ENCODE peak calls at places on chromosomes 3 and 15, in five cellular contexts. One of them, this sample, is unnamed.

GRCh38 chr3:7238565-7239295 is 377.8 kb downstream of the GRM7 start:
- DNase-seq in lower lobe of right lung: no peak
- DNase-seq in A549: no peak
- DNase-seq in heart left ventricle: no peak
- DNase-seq in ovary: no peak
- DNase-seq in this sample: no peak

GRCh38 chr3:79419222-79419621 is 348.6 kb downstream of the ROBO1 start:
- DNase-seq in heart left ventricle: no peak
- DNase-seq in A549: no peak
- DNase-seq in lower lobe of right lung: no peak
- DNase-seq in ovary: no peak
- DNase-seq in this sample: no peak

GRCh38 chr3:120435621-120436020 is 15.2 kb downstream of the FSTL1 start:
- DNase-seq in lower lobe of right lung: no peak
- DNase-seq in ovary: no peak
- DNase-seq in A549: no peak
- DNase-seq in heart left ventricle: no peak
- DNase-seq in this sample: no peak

GRCh38 chr15:75235051-75235673 is 23.0 kb upstream of the GOLGA6C start:
- DNase-seq in heart left ventricle: no peak
- DNase-seq in lower lobe of right lung: no peak
- DNase-seq in ovary: no peak
- DNase-seq in A549: no peak
- DNase-seq in this sample: no peak

GRCh38 chr15:97915261-97915660 is 45.2 kb upstream of the ARRDC4 start:
- DNase-seq in heart left ventricle: no peak
- DNase-seq in ovary: no peak
- DNase-seq in A549: no peak
- DNase-seq in lower lobe of right lung: no peak
- DNase-seq in this sample: no peak

GRCh38 chr3:192229866-192230265 is 497.5 kb downstream of the FGF12 start:
- DNase-seq in A549: no peak
- DNase-seq in heart left ventricle: no peak
- DNase-seq in lower lobe of right lung: no peak
- DNase-seq in ovary: no peak
- DNase-seq in this sample: no peak

GRCh38 chr3:46541856-46542255 is 24.2 kb downstream of the LRRC2 start:
- DNase-seq in A549: no peak
- DNase-seq in heart left ventricle: no peak
- DNase-seq in ovary: no peak
- DNase-seq in lower lobe of right lung: no peak
- DNase-seq in this sample: no peak

GRCh38 chr3:50573566-50574279 is 4.4 kb downstream of the HEMK1 start:
- DNase-seq in heart left ventricle: no peak
- DNase-seq in A549: no peak
- DNase-seq in lower lobe of right lung: peak; percentile 64
- DNase-seq in ovary: no peak
- DNase-seq in this sample: no peak

GRCh38 chr3:47669026-47669749 is 90.5 kb upstream of the CSPG5 start:
- DNase-seq in A549: no peak
- DNase-seq in lower lobe of right lung: no peak
- DNase-seq in heart left ventricle: no peak
- DNase-seq in ovary: no peak
- DNase-seq in this sample: no peak

GRCh38 chr3:194395201-194395600 is 3.9 kb downstream of the GP5 start:
- DNase-seq in A549: no peak
- DNase-seq in lower lobe of right lung: no peak
- DNase-seq in ovary: no peak
- DNase-seq in heart left ventricle: no peak
- DNase-seq in this sample: no peak

GRCh38 chr3:119969759-119970158 is 124.5 kb downstream of the GSK3B start:
- DNase-seq in lower lobe of right lung: no peak
- DNase-seq in A549: no peak
- DNase-seq in ovary: no peak
- DNase-seq in heart left ventricle: no peak
- DNase-seq in this sample: no peak

GRCh38 chr3:61772439-61772838 is 211.1 kb downstream of the PTPRG start:
- DNase-seq in A549: no peak
- DNase-seq in lower lobe of right lung: no peak
- DNase-seq in ovary: no peak
- DNase-seq in heart left ventricle: no peak
- DNase-seq in this sample: no peak

GRCh38 chr3:11001658-11002021 is 9.1 kb downstream of the SLC6A1 start:
- DNase-seq in A549: no peak
- DNase-seq in heart left ventricle: no peak
- DNase-seq in lower lobe of right lung: no peak
- DNase-seq in ovary: no peak
- DNase-seq in this sample: no peak

GRCh38 chr15:73993211-73993994 is 1.1 kb upstream of the PML start:
- DNase-seq in heart left ventricle: no peak
- DNase-seq in A549: no peak
- DNase-seq in ovary: no peak
- DNase-seq in lower lobe of right lung: no peak
- DNase-seq in this sample: no peak

GRCh38 chr15:31207246-31207645 is 105.7 kb upstream of the TRPM1 start:
- DNase-seq in heart left ventricle: no peak
- DNase-seq in ovary: no peak
- DNase-seq in lower lobe of right lung: no peak
- DNase-seq in A549: no peak
- DNase-seq in this sample: no peak

GRCh38 chr3:172140499-172141391 is 101.4 kb downstream of the FNDC3B start:
- DNase-seq in A549: peak; percentile 49
- DNase-seq in lower lobe of right lung: no peak
- DNase-seq in ovary: no peak
- DNase-seq in heart left ventricle: peak; percentile 48
- DNase-seq in this sample: peak; percentile 58

GRCh38 chr3:66490214-66490613 is 10.6 kb downstream of the LRIG1 start:
- DNase-seq in lower lobe of right lung: no peak
- DNase-seq in ovary: no peak
- DNase-seq in A549: no peak
- DNase-seq in heart left ventricle: no peak
- DNase-seq in this sample: no peak

GRCh38 chr3:37646865-37647264 is 214.8 kb upstream of the CTDSPL start:
- DNase-seq in lower lobe of right lung: no peak
- DNase-seq in heart left ventricle: no peak
- DNase-seq in A549: no peak
- DNase-seq in ovary: no peak
- DNase-seq in this sample: no peak

GRCh38 chr15:67066041-67067021 is 929 bp downstream of the SMAD3 start:
- DNase-seq in lower lobe of right lung: no peak
- DNase-seq in A549: no peak
- DNase-seq in heart left ventricle: no peak
- DNase-seq in ovary: peak; percentile 67
- DNase-seq in this sample: peak; percentile 31

GRCh38 chr15:72733941-72734738 is 48.1 kb downstream of the BBS4 start:
- DNase-seq in heart left ventricle: no peak
- DNase-seq in A549: no peak
- DNase-seq in ovary: no peak
- DNase-seq in lower lobe of right lung: no peak
- DNase-seq in this sample: no peak

GRCh38 chr3:167852216-167852615 is 116.7 kb downstream of the SERPINI1 start:
- DNase-seq in A549: no peak
- DNase-seq in ovary: no peak
- DNase-seq in lower lobe of right lung: no peak
- DNase-seq in heart left ventricle: no peak
- DNase-seq in this sample: no peak

GRCh38 chr15:88756926-88757325 is 46.3 kb upstream of the ACAN start:
- DNase-seq in lower lobe of right lung: no peak
- DNase-seq in A549: no peak
- DNase-seq in heart left ventricle: no peak
- DNase-seq in ovary: no peak
- DNase-seq in this sample: no peak

GRCh38 chr3:59443618-59444292 is 393.9 kb upstream of the CFAP20DC start:
- DNase-seq in A549: no peak
- DNase-seq in ovary: no peak
- DNase-seq in heart left ventricle: no peak
- DNase-seq in lower lobe of right lung: no peak
- DNase-seq in this sample: no peak

GRCh38 chr3:99128740-99129505 is 227.4 kb upstream of the DCBLD2 start:
- DNase-seq in A549: no peak
- DNase-seq in heart left ventricle: no peak
- DNase-seq in lower lobe of right lung: no peak
- DNase-seq in ovary: no peak
- DNase-seq in this sample: no peak

GRCh38 chr3:19688767-19689166 is 245.2 kb downstream of the EFHB start:
- DNase-seq in ovary: no peak
- DNase-seq in lower lobe of right lung: no peak
- DNase-seq in A549: no peak
- DNase-seq in heart left ventricle: no peak
- DNase-seq in this sample: no peak

GRCh38 chr3:70982700-70983140 is 600.8 kb downstream of the FOXP1 start:
- DNase-seq in heart left ventricle: peak; percentile 43
- DNase-seq in lower lobe of right lung: no peak
- DNase-seq in ovary: no peak
- DNase-seq in A549: peak; percentile 48
- DNase-seq in this sample: peak; percentile 15

GRCh38 chr15:84824260-84824690 is 7.1 kb downstream of the ALPK3 start:
- DNase-seq in ovary: peak; percentile 75
- DNase-seq in A549: no peak
- DNase-seq in lower lobe of right lung: no peak
- DNase-seq in heart left ventricle: peak; percentile 60
- DNase-seq in this sample: peak; percentile 68

GRCh38 chr15:64024172-64025050 is 21.9 kb downstream of the DAPK2 start:
- DNase-seq in heart left ventricle: no peak
- DNase-seq in A549: no peak
- DNase-seq in lower lobe of right lung: no peak
- DNase-seq in ovary: no peak
- DNase-seq in this sample: no peak

GRCh38 chr15:101254157-101255065 is 2.6 kb upstream of the CHSY1 start:
- DNase-seq in lower lobe of right lung: no peak
- DNase-seq in A549: no peak
- DNase-seq in heart left ventricle: no peak
- DNase-seq in ovary: no peak
- DNase-seq in this sample: no peak

GRCh38 chr15:101250931-101251829 is 668 bp downstream of the CHSY1 start:
- DNase-seq in lower lobe of right lung: peak; percentile 69
- DNase-seq in heart left ventricle: no peak
- DNase-seq in A549: peak; percentile 60
- DNase-seq in ovary: peak; percentile 66
- DNase-seq in this sample: peak; percentile 51

GRCh38 chr15:101252836-101253235 is 988 bp upstream of the CHSY1 start:
- DNase-seq in A549: no peak
- DNase-seq in lower lobe of right lung: no peak
- DNase-seq in ovary: no peak
- DNase-seq in heart left ventricle: no peak
- DNase-seq in this sample: no peak

GRCh38 chr15:101250331-101250730 is 1.5 kb downstream of the CHSY1 start:
- DNase-seq in A549: no peak
- DNase-seq in ovary: no peak
- DNase-seq in lower lobe of right lung: no peak
- DNase-seq in heart left ventricle: no peak
- DNase-seq in this sample: no peak

DNA sequence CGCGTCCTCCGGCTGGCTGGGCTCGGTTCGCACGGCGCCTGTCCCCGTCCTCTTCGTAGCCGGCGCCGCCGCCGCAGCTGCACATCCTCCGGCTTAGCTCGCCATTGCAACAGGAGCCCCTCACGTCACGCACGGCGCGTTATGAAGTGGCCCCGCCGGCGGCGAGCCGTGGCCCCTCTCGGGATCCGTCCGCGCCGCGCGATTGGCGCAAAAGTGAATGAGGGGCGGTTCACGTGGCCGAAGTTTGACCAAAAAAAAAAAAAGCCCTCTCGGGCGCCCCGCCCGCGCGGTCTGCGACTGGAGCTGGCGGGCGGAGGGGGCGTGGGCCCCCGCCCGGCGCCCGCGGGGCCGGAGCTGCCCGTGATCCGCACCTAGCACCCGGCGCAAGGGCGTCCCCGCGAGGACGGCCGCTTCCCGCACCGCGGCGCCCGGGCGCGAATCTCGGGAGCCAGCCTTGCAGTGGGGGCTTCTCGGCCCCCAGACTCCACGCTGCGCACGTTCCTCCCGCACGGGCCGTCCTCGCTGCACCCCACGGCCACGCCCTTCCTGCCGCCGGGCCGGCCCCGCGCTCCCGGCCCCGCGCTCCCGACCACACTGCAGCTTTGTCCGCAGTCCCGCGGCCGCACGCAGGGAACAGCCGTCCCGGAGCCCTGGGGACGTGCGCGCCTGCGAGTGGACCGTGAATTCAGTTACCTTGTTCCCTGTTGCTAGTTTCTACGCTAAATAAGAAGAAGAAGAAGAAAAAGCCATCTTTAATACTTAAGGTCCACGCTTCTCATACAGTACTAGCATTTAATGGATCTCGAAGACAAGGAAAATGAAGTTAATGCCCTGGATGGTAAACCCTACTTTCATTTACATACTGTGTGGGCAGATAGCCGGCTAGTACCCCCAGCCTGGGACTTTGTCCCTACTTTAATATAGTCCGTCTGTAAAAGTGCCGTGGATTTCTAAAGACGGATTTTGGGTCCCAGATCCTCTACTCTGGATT is at the start of gene CHSY1:
- DNase-seq in lower lobe of right lung: peak; percentile 95
- DNase-seq in A549: peak; percentile 85
- DNase-seq in heart left ventricle: peak; percentile 94
- DNase-seq in ovary: peak; percentile 96
- DNase-seq in this sample: peak; percentile 94
- TF ChIP-seq CTCF in lower lobe of right lung: peak; percentile 25
- TF ChIP-seq CTCF in A549: peak; percentile 44
- TF ChIP-seq CTCF in heart left ventricle: peak; percentile 47
- TF ChIP-seq CTCF in ovary: no peak
- TF ChIP-seq CTCF in this sample: peak; percentile 20

DNA sequence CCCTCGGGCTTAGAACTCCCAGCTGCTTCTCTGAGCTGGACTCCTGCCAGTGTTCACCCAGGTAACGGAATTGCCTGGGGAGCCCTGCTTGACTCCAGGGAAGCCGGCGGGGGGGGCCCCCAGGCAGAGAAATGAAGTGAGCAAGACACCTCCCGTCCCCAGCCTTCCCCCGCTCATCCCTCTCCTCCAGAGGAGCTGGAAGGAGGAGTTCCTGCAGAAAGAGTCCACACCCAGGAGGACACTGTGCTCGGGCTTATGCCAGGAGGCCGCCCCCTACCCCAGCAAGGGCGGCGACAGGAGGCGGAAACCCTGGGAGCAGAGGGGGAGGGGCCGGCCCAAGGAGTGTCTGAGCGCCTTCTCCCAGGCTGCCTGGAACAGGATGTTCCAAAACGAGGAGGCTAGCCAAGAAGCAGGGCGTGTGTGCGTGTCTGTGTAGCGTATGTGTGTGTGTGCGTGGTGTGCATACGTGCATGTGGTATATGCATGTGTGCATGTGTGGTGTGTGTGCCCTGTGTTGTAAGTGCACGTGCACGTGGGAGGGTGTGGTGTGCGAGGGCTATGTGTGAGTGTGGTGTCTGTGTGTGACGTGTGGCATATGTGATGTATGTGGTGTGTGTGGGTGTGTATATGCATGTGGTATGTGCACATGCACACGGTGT is 511.3 kb downstream of the SHQ1 start:
- DNase-seq in A549: no peak
- DNase-seq in lower lobe of right lung: peak; percentile 86
- DNase-seq in ovary: peak; percentile 97
- DNase-seq in heart left ventricle: peak; percentile 94
- DNase-seq in this sample: peak; percentile 89
- H3K27ac ChIP-seq in A549: peak overlapping the region; percentile 28
- H3K27ac ChIP-seq in lower lobe of right lung: peak overlapping the region; percentile 38
- H3K27ac ChIP-seq in ovary: no peak overlapping the region
- H3K27ac ChIP-seq in heart left ventricle: no peak overlapping the region
- H3K27ac ChIP-seq in this sample: peak overlapping the region; percentile 35

GRCh38 chr3:25429441-25429907 is 1.4 kb downstream of the RARB start:
- DNase-seq in heart left ventricle: no peak
- DNase-seq in lower lobe of right lung: no peak
- DNase-seq in A549: no peak
- DNase-seq in ovary: no peak
- DNase-seq in this sample: no peak
- H3K4me1 ChIP-seq in heart left ventricle: no peaks in the 10 kb centered on the region
- H3K4me1 ChIP-seq in lower lobe of right lung: peaks cover 9% of the 10 kb centered on the region
- H3K4me1 ChIP-seq in A549: peaks cover 47% of the 10 kb centered on the region
- H3K4me1 ChIP-seq in ovary: peaks cover 10% of the 10 kb centered on the region
- H3K4me1 ChIP-seq in this sample: peaks cover 2% of the 10 kb centered on the region

GRCh38 chr3:14397940-14398800 is 4.2 kb upstream of the SLC6A6 start:
- DNase-seq in ovary: no peak
- DNase-seq in lower lobe of right lung: no peak
- DNase-seq in A549: no peak
- DNase-seq in heart left ventricle: no peak
- DNase-seq in this sample: no peak
- TF ChIP-seq CTCF in ovary: no peak
- TF ChIP-seq CTCF in lower lobe of right lung: no peak
- TF ChIP-seq CTCF in A549: no peak
- TF ChIP-seq CTCF in heart left ventricle: no peak
- TF ChIP-seq CTCF in this sample: no peak